ENCODE peak calls at places on chromosomes 6 and 20, in five cellular contexts. W is kidney epithelial cell, A is colonic mucosa, T is adrenal gland, L is choroid plexus epithelial cell. B is an unnamed sample.

GRCh38 chr6:111403388-111403787 is 79.6 kb downstream of the REV3L start:
- DNase-seq in W (no peak), A (no peak), T (no peak), L (no peak), B (no peak)

GRCh38 chr6:105495515-105495914 is 92.6 kb upstream of the PREP start:
- DNase-seq in W (no peak), A (no peak), T (no peak), L (no peak), B (no peak)

GRCh38 chr20:54114109-54114508 is 43.7 kb upstream of the BCAS1 start:
- DNase-seq in W (no peak), A (no peak), T (no peak), L (no peak), B (no peak)

GRCh38 chr6:115545410-115545986 is 515.2 kb downstream of the FRK start:
- DNase-seq in W (no peak), A (no peak), T (no peak), L (no peak), B (no peak)

GRCh38 chr6:24513602-24514001 is 18.8 kb downstream of the ALDH5A1 start:
- DNase-seq in W (no peak), A (no peak), T (no peak), L (no peak), B (no peak)

GRCh38 chr6:107493158-107494057 is 3.5 kb downstream of the SOBP start:
- DNase-seq in W (no peak), A (no peak), T (no peak), L (peak; percentile 51), B (peak; percentile 20)

GRCh38 chr6:11847515-11848244 is 69.1 kb upstream of the ADTRP start:
- DNase-seq in W (no peak), A (no peak), T (no peak), L (peak; percentile 84), B (peak; percentile 31)

GRCh38 chr6:118403036-118403435 is 145.1 kb upstream of the PLN start:
- DNase-seq in W (no peak), A (no peak), T (no peak), L (no peak), B (peak; percentile 56)

GRCh38 chr20:21707999-21708737 is 2.7 kb downstream of the PAX1 start:
- DNase-seq in W (no peak), A (no peak), T (no peak), L (no peak), B (no peak)

GRCh38 chr6:137697267-137697938 is 169.7 kb upstream of the TNFAIP3 start:
- DNase-seq in W (peak; percentile 82), A (peak; percentile 48), T (no peak), L (no peak), B (peak; percentile 80)

GRCh38 chr6:45184040-45184439 is 144.1 kb upstream of the RUNX2 start:
- DNase-seq in W (no peak), A (no peak), T (no peak), L (no peak), B (no peak)
- H3K4me3 ChIP-seq in W (no peak overlapping the region), A (no peak overlapping the region), T (no peak overlapping the region), L (no peak overlapping the region), B (no peak overlapping the region)

DNA sequence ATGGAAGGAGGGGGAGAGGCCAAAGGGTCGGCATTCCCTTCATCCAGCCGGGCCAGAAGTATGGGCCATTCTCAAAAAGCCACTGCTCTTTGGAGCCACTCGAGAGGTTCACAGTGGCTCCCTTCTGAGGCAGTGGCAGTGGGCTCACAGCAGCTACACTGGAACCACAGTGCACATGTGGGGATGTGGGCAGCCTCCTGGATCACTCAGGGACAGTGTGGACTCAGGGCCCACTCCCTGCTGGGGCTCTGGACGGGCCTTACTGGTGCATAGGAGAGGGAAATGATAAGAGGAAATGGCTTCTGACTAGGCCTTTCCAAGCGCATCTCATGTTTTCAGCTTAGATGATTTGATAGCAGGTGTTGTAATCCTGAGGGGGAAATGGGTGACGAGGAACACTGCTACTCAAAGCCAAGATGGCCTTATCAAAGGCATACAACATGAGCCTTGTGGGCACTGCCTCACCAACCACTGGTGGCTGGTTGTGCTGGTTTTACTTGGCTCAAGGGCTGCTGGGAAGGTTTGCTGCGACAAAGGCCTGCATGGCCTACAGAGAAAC is 44.0 kb downstream of the PANK2 start:
- DNase-seq in W (no peak), A (no peak), T (no peak), L (no peak), B (no peak)
- H3K4me3 ChIP-seq in W (no peak overlapping the region), A (no peak overlapping the region), T (no peak overlapping the region), L (no peak overlapping the region), B (no peak overlapping the region)

GRCh38 chr20:49318430-49319203 is 40.8 kb upstream of the ZNFX1 start:
- DNase-seq in W (no peak), A (no peak), T (no peak), L (no peak), B (no peak)
- H3K4me3 ChIP-seq in W (no peak overlapping the region), A (peak overlapping the region; percentile 22), T (no peak overlapping the region), L (peak overlapping the region; percentile 29), B (peak overlapping the region; percentile 23)

GRCh38 chr6:166997348-166997747 is 1.8 kb upstream of the CEP43 start:
- DNase-seq in W (no peak), A (no peak), T (no peak), L (no peak), B (no peak)
- H3K4me3 ChIP-seq in W (peak overlapping the region; percentile 84), A (peak overlapping the region; percentile 98), T (no peak overlapping the region), L (peak overlapping the region; percentile 77), B (peak overlapping the region; percentile 78)

GRCh38 chr6:110040716-110041115 is 62.6 kb downstream of the GPR6 start:
- DNase-seq in W (no peak), A (no peak), T (no peak), L (no peak), B (no peak)

GRCh38 chr6:110041149-110041548 is 63.0 kb downstream of the GPR6 start:
- DNase-seq in W (no peak), A (no peak), T (no peak), L (no peak), B (no peak)

GRCh38 chr6:110039364-110039995 is 61.4 kb downstream of the GPR6 start:
- DNase-seq in W (peak; percentile 45), A (peak; percentile 91), T (peak; percentile 96), L (peak; percentile 96), B (peak; percentile 65)

GRCh38 chr6:110041830-110042229 is 63.7 kb downstream of the GPR6 start:
- DNase-seq in W (no peak), A (no peak), T (no peak), L (no peak), B (no peak)

GRCh38 chr6:110039996-110040383 is 61.9 kb downstream of the GPR6 start:
- DNase-seq in W (no peak), A (peak; percentile 45), T (no peak), L (peak; percentile 67), B (peak; percentile 14)
- H3K4me3 ChIP-seq in W (peak overlapping the region; percentile 25), A (peak overlapping the region; percentile 40), T (no peak overlapping the region), L (peak overlapping the region; percentile 53), B (peak overlapping the region; percentile 26)

GRCh38 chr6:37140145-37140544 is 29.8 kb upstream of the PIM1 start:
- DNase-seq in W (no peak), A (no peak), T (no peak), L (no peak), B (no peak)
- H3K4me3 ChIP-seq in W (no peak overlapping the region), A (no peak overlapping the region), T (no peak overlapping the region), L (no peak overlapping the region), B (no peak overlapping the region)

DNA sequence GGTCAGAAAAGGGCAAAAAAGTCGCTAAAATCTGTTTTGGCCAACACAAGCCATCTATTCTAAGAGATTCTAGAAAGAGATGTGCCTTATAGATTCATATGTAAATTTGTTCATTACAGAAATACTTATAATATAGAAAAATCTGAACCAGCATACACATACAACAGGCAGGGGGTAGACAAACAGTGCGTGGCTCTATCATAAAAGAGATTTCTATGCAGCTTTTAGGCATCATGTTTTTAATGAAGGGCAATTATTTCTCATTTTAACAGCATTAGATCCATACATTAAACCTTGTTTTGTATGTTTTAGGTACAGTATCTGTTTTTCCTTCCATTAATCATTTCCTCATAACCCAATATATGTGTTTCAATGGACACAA is 664 bp downstream of the BTN3A3 start:
- DNase-seq in W (no peak), A (no peak), T (no peak), L (no peak), B (no peak)
- H3K4me3 ChIP-seq in W (peak overlapping the region; percentile 64), A (peak overlapping the region; percentile 36), T (no peak overlapping the region), L (peak overlapping the region; percentile 67), B (peak overlapping the region; percentile 81)

GRCh38 chr6:56806368-56806767 is 148.5 kb upstream of the BEND6 start:
- DNase-seq in W (no peak), A (no peak), T (no peak), L (no peak), B (no peak)
- H3K4me3 ChIP-seq in W (no peak overlapping the region), A (no peak overlapping the region), T (no peak overlapping the region), L (no peak overlapping the region), B (no peak overlapping the region)

DNA sequence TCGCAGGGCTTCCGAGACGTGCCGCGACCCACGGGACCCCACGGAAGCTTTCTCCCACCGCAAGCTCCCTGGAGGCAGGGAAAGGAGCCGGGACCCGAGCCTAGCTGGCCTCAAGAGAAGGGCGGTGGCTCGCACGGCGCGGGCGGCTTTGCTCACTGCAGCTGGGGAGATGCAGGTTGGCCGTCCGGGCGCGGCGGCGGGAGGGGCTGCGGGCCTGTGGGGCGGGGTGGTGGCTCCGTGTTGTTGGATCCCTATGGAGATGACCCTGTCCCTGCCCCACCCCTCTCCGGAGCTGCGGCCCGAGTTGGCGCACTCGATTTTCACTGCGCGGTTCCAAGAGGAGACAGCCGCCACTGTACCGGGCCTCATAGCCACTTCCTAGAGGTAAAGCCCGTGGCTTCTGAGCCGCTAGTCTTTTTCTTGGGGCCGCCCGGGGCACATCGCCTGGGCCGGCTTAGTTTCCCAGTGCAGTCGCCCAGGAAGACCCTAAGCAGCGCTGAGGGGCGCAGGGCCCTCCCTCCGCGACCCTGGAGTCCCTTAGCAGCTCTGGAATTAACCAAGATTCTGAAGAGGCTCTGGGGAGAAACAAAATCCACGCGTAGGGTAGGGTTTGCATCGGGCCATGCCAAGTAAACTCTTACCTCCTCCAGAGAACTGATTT is at the start of gene ECT2L:
- DNase-seq in W (no peak), A (peak; percentile 89), T (peak; percentile 90), L (peak; percentile 64), B (peak; percentile 47)
- H3K4me3 ChIP-seq in W (peak within 1 kb of the TSS; percentile 34), A (peak within 1 kb of the TSS; percentile 31), T (no peak within 1 kb of the TSS), L (peak within 1 kb of the TSS; percentile 56), B (peak within 1 kb of the TSS; percentile 45)

B was measured in astrocyte.